ENCODE peak calls at places on chromosomes 2 and 18, in nine cellular contexts. C is uterus, A is HCT116, O is IMR-90, U is colonic mucosa, Y is cardiac muscle cell, S is psoas muscle, H is adrenal gland, Z is left lung. R is an unnamed sample.
A peak's percentile ranks its signal among the peaks of the same experiment; 100 is the strongest.

GRCh38 chr18:50695431-50696176 is 124.2 kb downstream of the MRO start:
- DNase-seq in Y (no peak), O (no peak), U (no peak), Z (no peak), S (no peak), A (no peak), H (no peak), C (no peak), R (no peak)

GRCh38 chr2:45024600-45025291 is 15.5 kb upstream of the SIX2 start:
- DNase-seq in Y (peak; percentile 89), H (no peak), A (peak; percentile 27), C (no peak), S (peak; percentile 46), O (peak; percentile 53), U (peak; percentile 32), Z (peak; percentile 63), R (peak; percentile 76)

GRCh38 chr2:203869610-203870042 is 2.1 kb downstream of the CTLA4 start:
- DNase-seq in Z (no peak), U (no peak), C (no peak), A (no peak), S (no peak), Y (no peak), O (no peak), H (no peak), R (no peak)

GRCh38 chr2:223532712-223533111 is 69.4 kb downstream of the SCG2 start:
- DNase-seq in H (no peak), U (no peak), A (no peak), O (no peak), S (no peak), Z (no peak), C (no peak), Y (no peak), R (no peak)

GRCh38 chr2:173044686-173045085 is 31.0 kb upstream of the MAP3K20 start:
- DNase-seq in S (no peak), Y (no peak), H (no peak), Z (no peak), U (no peak), C (no peak), A (no peak), O (no peak), R (no peak)

GRCh38 chr2:157559061-157559460 is 69.6 kb downstream of the ACVR1C start:
- DNase-seq in C (no peak), H (no peak), A (no peak), S (no peak), Z (no peak), Y (no peak), O (peak; percentile 4), U (no peak), R (no peak)

GRCh38 chr2:140869107-140869506 is 1261.7 kb downstream of the LRP1B start:
- DNase-seq in S (no peak), O (no peak), Y (no peak), H (no peak), Z (no peak), A (no peak), U (no peak), C (no peak), R (no peak)

GRCh38 chr2:205698556-205699282 is 16.4 kb downstream of the NRP2 start:
- DNase-seq in Z (no peak), A (no peak), H (no peak), U (no peak), S (no peak), C (no peak), Y (peak; percentile 60), O (peak; percentile 77), R (peak; percentile 49)

GRCh38 chr2:143955416-143956075 is 564.4 kb downstream of the ZEB2 start:
- DNase-seq in A (no peak), S (no peak), H (no peak), C (no peak), Y (peak; percentile 79), U (no peak), O (peak; percentile 78), Z (no peak), R (peak; percentile 32)

GRCh38 chr2:186696337-186696736 is 2.5 kb downstream of the FAM171B start:
- DNase-seq in C (no peak), Y (no peak), S (no peak), O (no peak), U (no peak), A (no peak), Z (no peak), H (no peak), R (no peak)

GRCh38 chr2:33529771-33530481 is 53.5 kb downstream of the RASGRP3 start:
- DNase-seq in Z (no peak), O (peak; percentile 98), A (no peak), Y (peak; percentile 76), H (no peak), C (no peak), U (no peak), S (no peak), R (peak; percentile 63)

GRCh38 chr18:75879196-75879595 is 451.7 kb upstream of the SMIM21 start:
- DNase-seq in S (no peak), O (no peak), Z (no peak), A (no peak), H (no peak), C (no peak), Y (no peak), U (no peak), R (no peak)

GRCh38 chr18:33470229-33470628 is 29.7 kb upstream of the CCDC178 start:
- DNase-seq in A (no peak), Z (no peak), U (no peak), C (no peak), S (no peak), Y (peak; percentile 12), H (no peak), O (no peak), R (no peak)

GRCh38 chr2:950627-950992 is at the start of gene SNTG2:
- DNase-seq in O (no peak), U (peak; percentile 41), S (no peak), Z (no peak), C (peak; percentile 41), H (peak; percentile 10), A (no peak), Y (peak; percentile 31), R (no peak)

GRCh38 chr2:177772529-177772928 is 300.0 kb downstream of the PDE11A start:
- DNase-seq in H (peak; percentile 28), U (no peak), Y (peak; percentile 59), S (no peak), C (no peak), O (peak; percentile 30), A (peak; percentile 39), Z (no peak), R (no peak)

GRCh38 chr2:188572592-188572991 is 280.9 kb downstream of the GULP1 start:
- DNase-seq in U (no peak), O (no peak), A (no peak), C (no peak), S (no peak), Y (no peak), H (no peak), Z (no peak), R (no peak)

GRCh38 chr2:234178309-234179030 is 128.0 kb downstream of the SPP2 start:
- DNase-seq in C (no peak), H (no peak), Z (peak; percentile 43), O (peak; percentile 10), Y (peak; percentile 44), A (no peak), S (no peak), U (no peak), R (no peak)

GRCh38 chr18:23740105-23740830 is 51.0 kb downstream of the LAMA3 start:
- DNase-seq in Y (peak; percentile 62), C (no peak), Z (peak; percentile 53), O (no peak), A (no peak), S (no peak), U (peak; percentile 78), H (no peak), R (peak; percentile 32)

GRCh38 chr2:1846046-1847015 is 102.0 kb upstream of the PXDN start:
- DNase-seq in Z (no peak), S (no peak), O (no peak), Y (no peak), U (no peak), C (no peak), A (no peak), H (no peak), R (no peak)

GRCh38 chr2:48600204-48600813 is 17.3 kb upstream of the GTF2A1L start:
- DNase-seq in Z (no peak), A (no peak), O (peak; percentile 67), Y (peak; percentile 73), S (no peak), C (no peak), U (no peak), H (peak; percentile 14), R (peak; percentile 19)

GRCh38 chr18:13440277-13441248 is 222.0 kb downstream of the LDLRAD4 start:
- DNase-seq in H (no peak), U (no peak), A (no peak), S (no peak), O (no peak), C (no peak), Z (no peak), Y (no peak), R (no peak)
- H3K27me3 ChIP-seq in H (no peaks in the 10 kb centered on the region), U (no peaks in the 10 kb centered on the region), A (peaks cover 6% of the 10 kb centered on the region), S (no peaks in the 10 kb centered on the region), O (peaks cover 4% of the 10 kb centered on the region), C (no peaks in the 10 kb centered on the region), Z (no peaks in the 10 kb centered on the region), Y (no peaks in the 10 kb centered on the region), R (no peaks in the 10 kb centered on the region)

DNA sequence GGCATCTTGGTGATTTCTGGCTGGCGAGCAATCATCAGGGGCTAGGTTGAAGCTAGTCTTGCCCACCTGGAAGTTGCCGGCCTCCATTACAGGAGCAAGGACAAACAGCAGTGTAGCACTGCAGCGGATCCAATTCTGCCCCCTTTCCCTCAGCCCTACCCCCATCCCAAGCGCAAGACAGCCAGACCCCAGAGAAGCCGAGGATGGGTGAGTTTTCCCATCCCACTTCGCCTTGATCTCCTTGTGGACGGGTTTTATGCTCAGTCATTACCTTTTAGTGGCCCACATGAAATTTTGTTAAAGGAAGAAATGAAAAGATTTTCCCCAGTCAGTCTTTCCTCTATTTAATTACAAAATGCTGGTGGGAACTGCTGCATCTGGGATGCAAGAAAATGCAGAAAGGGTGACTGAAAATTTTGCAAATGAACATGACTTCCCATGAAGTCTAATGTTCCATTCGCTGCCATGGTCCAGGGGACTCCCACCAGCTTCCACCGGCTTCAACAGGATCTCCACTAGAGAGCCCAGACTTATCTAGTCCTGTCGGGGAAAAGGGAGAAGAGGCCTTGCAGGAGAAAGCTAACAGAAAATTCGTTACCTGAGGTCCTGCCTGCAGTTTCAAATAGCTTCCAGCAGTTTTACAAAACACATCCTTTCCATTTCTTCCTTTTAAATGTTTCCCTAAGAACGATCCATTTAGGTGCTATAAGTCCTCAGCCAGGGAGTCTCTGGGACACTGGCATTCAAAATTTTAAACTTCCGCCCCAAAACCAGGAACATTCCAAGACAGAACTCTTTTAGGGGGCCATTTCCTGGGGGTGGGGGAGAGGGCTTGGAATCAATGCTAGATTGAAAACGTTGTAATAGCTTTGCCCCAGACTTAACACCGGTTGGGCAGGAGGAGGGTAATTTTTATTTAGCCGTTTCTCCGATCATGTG is 1.9 kb upstream of the HOXD9 start:
- DNase-seq in Z (no peak), H (no peak), U (no peak), Y (no peak), O (no peak), S (no peak), C (no peak), A (no peak), R (no peak)
- TF ChIP-seq CTCF in Z (no peak), H (no peak), U (no peak), Y (no peak), O (no peak), S (no peak), C (peak; percentile 31), A (no peak), R (no peak)

GRCh38 chr2:8581048-8581561 is 100.8 kb upstream of the ID2 start:
- DNase-seq in H (no peak), O (no peak), S (no peak), A (no peak), Y (no peak), Z (no peak), C (no peak), U (peak; percentile 70), R (no peak)
- H3K4me1 ChIP-seq in H (peaks cover 39% of the 10 kb centered on the region), O (no peaks in the 10 kb centered on the region), S (no peaks in the 10 kb centered on the region), A (peaks cover 44% of the 10 kb centered on the region), Y (peaks cover 25% of the 10 kb centered on the region), Z (peaks cover 41% of the 10 kb centered on the region), C (no peaks in the 10 kb centered on the region), U (peaks cover 5% of the 10 kb centered on the region), R (no peaks in the 10 kb centered on the region)

GRCh38 chr2:41701231-41701630 is 346.6 kb upstream of the PKDCC start:
- DNase-seq in Z (no peak), Y (no peak), H (no peak), C (no peak), A (no peak), O (no peak), S (no peak), U (no peak), R (no peak)
- H3K27me3 ChIP-seq in Z (no peaks in the 10 kb centered on the region), Y (no peaks in the 10 kb centered on the region), H (no peaks in the 10 kb centered on the region), C (no peaks in the 10 kb centered on the region), A (no peaks in the 10 kb centered on the region), O (peaks cover 3% of the 10 kb centered on the region), S (no peaks in the 10 kb centered on the region), U (no peaks in the 10 kb centered on the region), R (peaks cover 12% of the 10 kb centered on the region)